ENCODE peak calls at places on chromosomes 11 and 22, in seven cellular contexts. S, Z, F, W, R, M and Y are unnamed samples.

GRCh38 chr11:9759519-9760179 is 95.8 kb downstream of the SWAP70 start:
- DNase-seq in S (peak; percentile 95), Z (peak; percentile 40), F (peak; percentile 99), W (peak; percentile 100), R (peak; percentile 81), M (peak; percentile 100), Y (peak; percentile 100)

GRCh38 chr11:76453248-76453647 is 8.4 kb downstream of the EMSY start:
- DNase-seq in S (no peak), Z (no peak), F (no peak), W (no peak), R (no peak), M (no peak), Y (no peak)

GRCh38 chr11:106461839-106462545 is 384.5 kb downstream of the AASDHPPT start:
- DNase-seq in S (peak; percentile 90), Z (no peak), F (no peak), W (peak; percentile 31), R (no peak), M (no peak), Y (no peak)

GRCh38 chr22:32475428-32476010 is 908 bp downstream of the FBXO7 start:
- DNase-seq in S (peak; percentile 69), Z (no peak), F (peak; percentile 54), W (peak; percentile 56), R (peak; percentile 8), M (peak; percentile 50), Y (no peak)

GRCh38 chr11:101686514-101686913 is 102.7 kb upstream of the TRPC6 start:
- DNase-seq in S (no peak), Z (no peak), F (peak; percentile 99), W (peak; percentile 73), R (no peak), M (peak; percentile 22), Y (peak; percentile 81)

GRCh38 chr22:40855960-40856512 is 403 bp downstream of the ST13 start:
- DNase-seq in S (peak; percentile 28), Z (no peak), F (no peak), W (peak; percentile 36), R (no peak), M (peak; percentile 22), Y (no peak)

GRCh38 chr22:18031670-18032454 is 7.5 kb upstream of the MICAL3 start:
- DNase-seq in S (peak; percentile 83), Z (no peak), F (peak; percentile 98), W (peak; percentile 98), R (no peak), M (peak; percentile 96), Y (peak; percentile 98)

GRCh38 chr11:706957-707816 is 1.2 kb downstream of the EPS8L2 start:
- DNase-seq in S (peak; percentile 43), Z (no peak), F (no peak), W (peak; percentile 78), R (no peak), M (peak; percentile 49), Y (peak; percentile 61)

GRCh38 chr11:118898400-118899295 is 15.0 kb downstream of the CXCR5 start:
- DNase-seq in S (no peak), Z (no peak), F (no peak), W (no peak), R (no peak), M (no peak), Y (no peak)

GRCh38 chr11:112584674-112585073 is 324.0 kb upstream of the PLET1 start:
- DNase-seq in S (no peak), Z (no peak), F (no peak), W (no peak), R (no peak), M (no peak), Y (no peak)

GRCh38 chr22:44661070-44661469 is 40.9 kb upstream of the PRR5 start:
- DNase-seq in S (no peak), Z (no peak), F (no peak), W (no peak), R (no peak), M (no peak), Y (no peak)

GRCh38 chr11:95531116-95531515 is 258.5 kb downstream of the FAM76B start:
- DNase-seq in S (peak; percentile 71), Z (no peak), F (no peak), W (no peak), R (no peak), M (peak; percentile 93), Y (no peak)

GRCh38 chr11:10302744-10303557 is 1.9 kb upstream of the ADM start:
- DNase-seq in S (peak; percentile 66), Z (no peak), F (peak; percentile 53), W (peak; percentile 77), R (no peak), M (peak; percentile 86), Y (no peak)

GRCh38 chr11:30740071-30740470 is 153.9 kb upstream of the MPPED2 start:
- DNase-seq in S (no peak), Z (no peak), F (no peak), W (no peak), R (no peak), M (peak; percentile 61), Y (no peak)

GRCh38 chr22:45268167-45268957 is 16.4 kb upstream of the UPK3A start:
- DNase-seq in S (no peak), Z (no peak), F (no peak), W (peak; percentile 23), R (no peak), M (no peak), Y (no peak)

GRCh38 chr11:113014262-113014661 is 53.0 kb downstream of the NCAM1 start:
- DNase-seq in S (no peak), Z (no peak), F (no peak), W (no peak), R (no peak), M (peak; percentile 21), Y (no peak)

GRCh38 chr11:43736502-43737193 is 56.1 kb downstream of the HSD17B12 start:
- DNase-seq in S (peak; percentile 82), Z (no peak), F (no peak), W (peak; percentile 27), R (no peak), M (peak; percentile 64), Y (peak; percentile 3)

GRCh38 chr11:90176069-90176468 is 41.6 kb downstream of the NAALAD2 start:
- DNase-seq in S (no peak), Z (no peak), F (no peak), W (no peak), R (no peak), M (no peak), Y (no peak)

GRCh38 chr11:27912916-27913315 is 195.0 kb downstream of the KIF18A start:
- DNase-seq in S (no peak), Z (no peak), F (no peak), W (peak; percentile 75), R (no peak), M (no peak), Y (peak; percentile 59)

GRCh38 chr11:6411594-6412031 is 7.3 kb downstream of the APBB1 start:
- DNase-seq in S (no peak), Z (no peak), F (no peak), W (no peak), R (no peak), M (no peak), Y (no peak)

GRCh38 chr11:12864316-12865156 is 144.6 kb upstream of the RASSF10 start:
- DNase-seq in S (no peak), Z (no peak), F (no peak), W (peak; percentile 35), R (no peak), M (peak; percentile 88), Y (peak; percentile 71)

GRCh38 chr11:2517386-2518064 is 72.7 kb downstream of the KCNQ1 start:
- DNase-seq in S (no peak), Z (no peak), F (no peak), W (no peak), R (no peak), M (no peak), Y (no peak)

GRCh38 chr11:33387586-33387985 is 130.4 kb downstream of the HIPK3 start:
- DNase-seq in S (no peak), Z (no peak), F (no peak), W (no peak), R (no peak), M (peak; percentile 71), Y (no peak)

GRCh38 chr22:50191041-50191740 is 5.5 kb downstream of the TRABD start:
- DNase-seq in S (no peak), Z (peak; percentile 97), F (no peak), W (no peak), R (peak; percentile 52), M (no peak), Y (no peak)

GRCh38 chr11:93033093-93033492 is 63.6 kb downstream of the MTNR1B start:
- DNase-seq in S (no peak), Z (no peak), F (no peak), W (no peak), R (no peak), M (no peak), Y (no peak)

GRCh38 chr11:2796508-2797180 is 88.9 kb downstream of the CDKN1C start:
- DNase-seq in S (no peak), Z (no peak), F (no peak), W (no peak), R (no peak), M (no peak), Y (no peak)

GRCh38 chr22:21599053-21599893 is 30.5 kb downstream of the YDJC start:
- DNase-seq in S (no peak), Z (no peak), F (no peak), W (no peak), R (no peak), M (no peak), Y (no peak)

GRCh38 chr11:8610532-8611116 is 16.6 kb upstream of the STK33 start:
- DNase-seq in S (no peak), Z (no peak), F (no peak), W (no peak), R (no peak), M (no peak), Y (no peak)

GRCh38 chr22:26546282-26546681 is 34.0 kb upstream of the TFIP11 start:
- DNase-seq in S (no peak), Z (no peak), F (no peak), W (no peak), R (no peak), M (no peak), Y (no peak)

GRCh38 chr22:37162221-37163095 is 12.7 kb upstream of the IL2RB start:
- DNase-seq in S (no peak), Z (no peak), F (no peak), W (no peak), R (peak; percentile 47), M (no peak), Y (no peak)

GRCh38 chr22:33850724-33851123 is 69.6 kb downstream of the LARGE1 start:
- DNase-seq in S (no peak), Z (no peak), F (no peak), W (no peak), R (no peak), M (no peak), Y (no peak)